ENCODE peak calls at places on chromosomes 2 and 18, in four cellular contexts. E is memory B cell, C is mesothelial cell of epicardium, K is fibroblast of pulmonary artery. N is an unnamed sample.

GRCh38 chr2:122843503-122843902 is 1088.1 kb downstream of the TSN start:
- DNase-seq in E (no peak), C (no peak), K (peak), N (no peak)

GRCh38 chr18:13241083-13241892 is 22.7 kb downstream of the LDLRAD4 start:
- DNase-seq in E (no peak), C (no peak), K (no peak), N (no peak)

GRCh38 chr18:31992836-31993575 is 25.6 kb upstream of the RNF125 start:
- DNase-seq in E (no peak), C (no peak), K (peak), N (no peak)

GRCh38 chr2:200575957-200576356 is 9.9 kb upstream of the AOX1 start:
- DNase-seq in E (no peak), C (no peak), K (peak), N (no peak)

GRCh38 chr2:38274286-38275276 is 102.5 kb downstream of the ATL2 start:
- DNase-seq in E (no peak), C (no peak), K (peak), N (no peak)

GRCh38 chr2:85734942-85735608 is 18.7 kb upstream of the ATOH8 start:
- DNase-seq in E (no peak), C (no peak), K (peak), N (no peak)

GRCh38 chr2:52034706-52035105 is 1002.8 kb upstream of the NRXN1 start:
- DNase-seq in E (no peak), C (no peak), K (peak), N (no peak)

GRCh38 chr2:213246665-213247281 is 37.5 kb upstream of the SPAG16 start:
- DNase-seq in E (peak), C (peak), K (peak), N (peak)

GRCh38 chr2:141062443-141062842 is 1068.4 kb downstream of the LRP1B start:
- DNase-seq in E (no peak), C (no peak), K (no peak), N (no peak)

GRCh38 chr2:10661846-10662245 is 27.9 kb downstream of the NOL10 start:
- DNase-seq in E (no peak), C (no peak), K (peak), N (no peak)

GRCh38 chr2:62501794-62502500 is 4.0 kb downstream of the TMEM17 start:
- DNase-seq in E (no peak), C (no peak), K (peak), N (no peak)

GRCh38 chr2:181307203-181307991 is 149.8 kb upstream of the ITGA4 start:
- DNase-seq in E (no peak), C (no peak), K (no peak), N (no peak)

GRCh38 chr2:54570925-54571694 is 115.0 kb downstream of the SPTBN1 start:
- DNase-seq in E (peak), C (no peak), K (peak), N (peak)

GRCh38 chr2:193538061-193538460 is 1343.3 kb upstream of the TMEFF2 start:
- DNase-seq in E (no peak), C (no peak), K (no peak), N (no peak)

GRCh38 chr2:26614205-26615128 is 26.7 kb downstream of the CIB4 start:
- DNase-seq in E (no peak), C (no peak), K (no peak), N (no peak)

GRCh38 chr2:146037334-146037870 is 1517.5 kb upstream of the ZEB2 start:
- DNase-seq in E (no peak), C (no peak), K (no peak), N (no peak)

GRCh38 chr18:11859903-11860407 is 8.7 kb downstream of the CHMP1B start:
- DNase-seq in E (no peak), C (no peak), K (peak), N (no peak)

GRCh38 chr2:96547751-96548161 is 11.2 kb downstream of the ARID5A start:
- DNase-seq in E (no peak), C (no peak), K (no peak), N (no peak)

GRCh38 chr2:68766378-68766845 is 31.8 kb downstream of the ARHGAP25 start:
- DNase-seq in E (no peak), C (no peak), K (peak), N (peak)

GRCh38 chr2:105325389-105325963 is 4.1 kb downstream of the TGFBRAP1 start:
- DNase-seq in E (no peak), C (no peak), K (peak), N (no peak)

GRCh38 chr2:17878222-17879136 is at the start of gene KCNS3:
- DNase-seq in E (peak), C (peak), K (peak), N (no peak)

GRCh38 chr2:70964133-70964532 is 14.3 kb upstream of the ANKRD53 start:
- DNase-seq in E (no peak), C (peak), K (no peak), N (no peak)

GRCh38 chr2:36655456-36655855 is 41.1 kb upstream of the VIT start:
- DNase-seq in E (no peak), C (no peak), K (peak), N (no peak)

GRCh38 chr2:232697059-232697806 is at the start of gene GIGYF2:
- DNase-seq in E (peak), C (peak), K (peak), N (peak)

GRCh38 chr2:38174646-38175096 is 98.7 kb upstream of the CYP1B1 start:
- DNase-seq in E (no peak), C (no peak), K (peak), N (no peak)

GRCh38 chr2:135182190-135182589 is 130.1 kb downstream of the RAB3GAP1 start:
- DNase-seq in E (no peak), C (no peak), K (no peak), N (no peak)

GRCh38 chr18:56152547-56152946 is 485.8 kb downstream of the TXNL1 start:
- DNase-seq in E (no peak), C (no peak), K (no peak), N (no peak)

N was measured in CD8-positive, alpha-beta T cell.